ENCODE peak calls at places on chromosomes 16 and 17, in seven cellular contexts. S, H, E, U, L, O and J are unnamed samples.

GRCh38 chr17:6041261-6041660 is 28.9 kb upstream of the WSCD1 start:
- DNase-seq in S (no peak), H (no peak), E (no peak), U (no peak), L (no peak), O (no peak), J (no peak)

GRCh38 chr16:52439171-52439701 is 107.7 kb downstream of the TOX3 start:
- DNase-seq in S (no peak), H (no peak), E (no peak), U (no peak), L (no peak), O (no peak), J (no peak)

GRCh38 chr17:53353919-53354351 is 468.8 kb upstream of the KIF2B start:
- DNase-seq in S (no peak), H (no peak), E (peak; percentile 6), U (no peak), L (peak; percentile 60), O (peak; percentile 30), J (no peak)

GRCh38 chr17:42817866-42818265 is 6.2 kb downstream of the BECN1 start:
- DNase-seq in S (no peak), H (no peak), E (no peak), U (no peak), L (no peak), O (no peak), J (no peak)

GRCh38 chr17:9258115-9259020 is 237.1 kb downstream of the NTN1 start:
- DNase-seq in S (no peak), H (no peak), E (no peak), U (no peak), L (no peak), O (no peak), J (no peak)

GRCh38 chr16:75477680-75478473 is 13.4 kb upstream of the TMEM170A start:
- DNase-seq in S (no peak), H (no peak), E (no peak), U (no peak), L (peak; percentile 26), O (no peak), J (no peak)

GRCh38 chr16:81521141-81521626 is 76.6 kb downstream of the CMIP start:
- DNase-seq in S (no peak), H (no peak), E (no peak), U (peak; percentile 71), L (no peak), O (no peak), J (no peak)

GRCh38 chr17:76994237-76994637 is 126.0 kb downstream of the MGAT5B start:
- DNase-seq in S (no peak), H (peak; percentile 39), E (no peak), U (no peak), L (no peak), O (peak; percentile 16), J (no peak)

GRCh38 chr17:82408288-82408937 is 9.7 kb upstream of the HEXD start:
- DNase-seq in S (no peak), H (no peak), E (no peak), U (no peak), L (no peak), O (no peak), J (no peak)

GRCh38 chr16:28218109-28218508 is 6.3 kb upstream of the XPO6 start:
- DNase-seq in S (no peak), H (peak; percentile 49), E (peak; percentile 76), U (no peak), L (no peak), O (no peak), J (no peak)

GRCh38 chr16:28549301-28549899 is 4.3 kb upstream of the SGF29 start:
- DNase-seq in S (no peak), H (peak; percentile 62), E (peak; percentile 68), U (no peak), L (no peak), O (no peak), J (no peak)

GRCh38 chr16:68644715-68645493 is at the start of gene CDH3:
- DNase-seq in S (peak; percentile 16), H (no peak), E (peak; percentile 48), U (no peak), L (no peak), O (peak; percentile 5), J (no peak)

GRCh38 chr17:19299214-19299747 is 62.1 kb downstream of the EPN2 start:
- DNase-seq in S (no peak), H (no peak), E (no peak), U (no peak), L (no peak), O (no peak), J (no peak)

GRCh38 chr16:96935-97381 is 18.9 kb downstream of the MPG start:
- DNase-seq in S (peak; percentile 80), H (peak; percentile 88), E (peak; percentile 89), U (peak; percentile 83), L (peak; percentile 83), O (peak; percentile 72), J (no peak)

GRCh38 chr17:81684442-81684911 is 666 bp downstream of the HGS start:
- DNase-seq in S (no peak), H (no peak), E (no peak), U (no peak), L (no peak), O (no peak), J (no peak)